ENCODE peak calls at places on chromosome 12, in five cellular contexts. G is posterior vena cava; R is RWPE1; V is psoas muscle; Q is activated CD8-positive, alpha-beta T cell treated with anti-CD3 and anti-CD28 coated beads for 36 hours. C is an unnamed sample.

GRCh38 chr12:67943295-67943892 is 45.9 kb upstream of the IFNG-AS1 start:
- DNase-seq in V (no peak), R (peak), Q (peak), G (no peak), C (no peak)

GRCh38 chr12:119870462-119870861 is 6.7 kb downstream of the CIT start:
- DNase-seq in R (no peak), G (no peak), Q (no peak), V (no peak), C (no peak)

GRCh38 chr12:122363782-122364181 is 58.7 kb downstream of the CLIP1 start:
- DNase-seq in G (no peak), V (peak), Q (no peak), R (no peak), C (no peak)

GRCh38 chr12:12461281-12461922 is 101.3 kb downstream of the DUSP16 start:
- DNase-seq in R (no peak), G (no peak), Q (peak), V (no peak), C (no peak)

GRCh38 chr12:18140969-18141368 is 51.0 kb upstream of the RERGL start:
- DNase-seq in G (no peak), Q (no peak), V (no peak), R (no peak), C (no peak)

GRCh38 chr12:68919581-68920239 is 13.3 kb downstream of the CPM start:
- DNase-seq in R (no peak), Q (peak), V (no peak), G (no peak), C (no peak)

GRCh38 chr12:103334447-103334846 is 161.3 kb downstream of the C12orf42 start:
- DNase-seq in G (no peak), Q (no peak), V (no peak), R (no peak), C (no peak)

GRCh38 chr12:80754259-80754658 is 37.5 kb downstream of the MYF5 start:
- DNase-seq in R (no peak), G (no peak), Q (no peak), V (no peak), C (no peak)

GRCh38 chr12:116759783-116760581 is 21.9 kb downstream of the RNFT2 start:
- DNase-seq in G (no peak), V (no peak), Q (peak), R (no peak), C (peak)

GRCh38 chr12:93245543-93245942 is 132.2 kb upstream of the NUDT4 start:
- DNase-seq in Q (peak), V (no peak), G (no peak), R (no peak), C (no peak)

GRCh38 chr12:26939192-26939832 is 1.0 kb downstream of the FGFR1OP2 start:
- DNase-seq in Q (no peak), G (no peak), R (no peak), V (no peak), C (no peak)

GRCh38 chr12:131622422-131622955 is 88.4 kb upstream of the SFSWAP start:
- DNase-seq in Q (no peak), G (peak), R (no peak), V (no peak), C (no peak)

GRCh38 chr12:127393896-127394295 is 873.1 kb upstream of the TMEM132C start:
- DNase-seq in Q (no peak), R (peak), V (no peak), G (no peak), C (no peak)

GRCh38 chr12:76670776-76671175 is 93.1 kb upstream of the ZDHHC17 start:
- DNase-seq in G (no peak), R (peak), V (no peak), Q (no peak), C (no peak)

GRCh38 chr12:100348657-100349454 is 8.0 kb upstream of the SLC17A8 start:
- DNase-seq in Q (no peak), G (no peak), V (no peak), R (peak), C (no peak)

GRCh38 chr12:68565391-68565903 is 45.3 kb upstream of the RAP1B start:
- DNase-seq in V (no peak), Q (no peak), G (no peak), R (peak), C (no peak)

GRCh38 chr12:112577473-112578334 is 159.0 kb downstream of the PTPN11 start:
- DNase-seq in G (no peak), Q (no peak), V (no peak), R (no peak), C (no peak)

GRCh38 chr12:49824416-49824815 is 3.8 kb downstream of the NCKAP5L start:
- DNase-seq in G (no peak), R (no peak), Q (no peak), V (no peak), C (no peak)

GRCh38 chr12:120093336-120093591 is 23.3 kb downstream of the RAB35 start:
- DNase-seq in V (no peak), Q (no peak), R (no peak), G (no peak), C (no peak)

GRCh38 chr12:109946505-109946904 is 46.4 kb downstream of the TCHP start:
- DNase-seq in R (no peak), V (no peak), Q (no peak), G (no peak), C (peak)

GRCh38 chr12:14280921-14281320 is 84.6 kb upstream of the ATF7IP start:
- DNase-seq in R (no peak), G (no peak), V (no peak), Q (no peak), C (no peak)

C was measured in right cardiac atrium.